ENCODE peak calls at places on chromosomes 11 and 22, in four cellular contexts. Q is A549, R is K562, H is H1. F is an unnamed sample.

GRCh38 chr22:47172771-47173534 is 410.5 kb downstream of the TBC1D22A start:
- DNase-seq in Q (no peak), R (no peak), H (no peak), F (no peak)

GRCh38 chr11:109956124-109956793 is 136.9 kb upstream of the ZC3H12C start:
- DNase-seq in Q (no peak), R (no peak), H (no peak), F (peak)

GRCh38 chr11:520428-521178 is 13.6 kb upstream of the RNH1 start:
- DNase-seq in Q (no peak), R (no peak), H (no peak), F (no peak)

GRCh38 chr22:22085702-22086500 is 103.3 kb upstream of the TOP3B start:
- DNase-seq in Q (no peak), R (peak), H (no peak), F (no peak)

GRCh38 chr11:16049611-16050010 is 306.7 kb downstream of the SOX6 start:
- DNase-seq in Q (no peak), R (no peak), H (peak), F (no peak)

GRCh38 chr11:114846040-114846791 is 167.9 kb downstream of the NXPE2 start:
- DNase-seq in Q (no peak), R (peak), H (no peak), F (no peak)

GRCh38 chr11:95132956-95133355 is 43.3 kb downstream of the ENDOD1 start:
- DNase-seq in Q (no peak), R (no peak), H (no peak), F (no peak)

GRCh38 chr22:39689421-39689820 is 118.9 kb downstream of the CACNA1I start:
- DNase-seq in Q (no peak), R (no peak), H (no peak), F (no peak)

GRCh38 chr11:95991101-95991500 is 67.2 kb upstream of the MTMR2 start:
- DNase-seq in Q (no peak), R (no peak), H (no peak), F (no peak)

GRCh38 chr11:129375731-129376657 is at the start of gene BARX2:
- DNase-seq in Q (no peak), R (no peak), H (no peak), F (no peak)

GRCh38 chr11:36672815-36673450 is 74.9 kb upstream of the RAG2 start:
- DNase-seq in Q (no peak), R (peak), H (no peak), F (no peak)

GRCh38 chr11:117836077-117836960 is 11.8 kb upstream of the FXYD2 start:
- DNase-seq in Q (no peak), R (no peak), H (no peak), F (no peak)

GRCh38 chr11:112659185-112659584 is 302.0 kb upstream of the NCAM1 start:
- DNase-seq in Q (no peak), R (no peak), H (no peak), F (no peak)

GRCh38 chr11:33147559-33147958 is 13.7 kb downstream of the CSTF3 start:
- DNase-seq in Q (no peak), R (no peak), H (no peak), F (no peak)

GRCh38 chr11:43870981-43871550 is 9.6 kb upstream of the ALKBH3 start:
- DNase-seq in Q (no peak), R (no peak), H (no peak), F (no peak)

GRCh38 chr11:30006876-30007275 is 10.0 kb downstream of the KCNA4 start:
- DNase-seq in Q (no peak), R (no peak), H (no peak), F (no peak)

GRCh38 chr11:124879999-124880611 is 14.9 kb downstream of the ROBO3 start:
- DNase-seq in Q (no peak), R (no peak), H (no peak), F (no peak)

GRCh38 chr22:31173386-31174145 is 13.6 kb downstream of the RNF185 start:
- DNase-seq in Q (peak), R (no peak), H (no peak), F (no peak)

GRCh38 chr11:65611028-65611757 is 2.8 kb downstream of the MAP3K11 start:
- DNase-seq in Q (no peak), R (no peak), H (no peak), F (no peak)

GRCh38 chr11:104898685-104899013 is 389 bp upstream of the CASP12 start:
- DNase-seq in Q (no peak), R (no peak), H (no peak), F (no peak)

GRCh38 chr11:24567380-24567779 is 70.5 kb downstream of the LUZP2 start:
- DNase-seq in Q (no peak), R (no peak), H (no peak), F (no peak)

GRCh38 chr22:47370448-47371262 is 608.2 kb downstream of the TBC1D22A start:
- DNase-seq in Q (no peak), R (no peak), H (no peak), F (no peak)

GRCh38 chr11:128929468-128929867 is 13.2 kb downstream of the TP53AIP1 start:
- DNase-seq in Q (no peak), R (no peak), H (no peak), F (no peak)

GRCh38 chr11:110374921-110375320 is 54.8 kb upstream of the FDX1 start:
- DNase-seq in Q (no peak), R (no peak), H (no peak), F (no peak)

GRCh38 chr11:32899423-32899822 is 6.8 kb downstream of the QSER1 start:
- DNase-seq in Q (no peak), R (no peak), H (no peak), F (no peak)

GRCh38 chr11:57903441-57904123 is 120.1 kb upstream of the OR9Q1 start:
- DNase-seq in Q (peak), R (peak), H (no peak), F (no peak)

GRCh38 chr11:210122-210802 is 2.8 kb downstream of the RIC8A start:
- DNase-seq in Q (peak), R (no peak), H (no peak), F (no peak)

GRCh38 chr11:129374993-129375721 is 491 bp upstream of the BARX2 start:
- DNase-seq in Q (peak), R (no peak), H (no peak), F (no peak)

GRCh38 chr11:75244052-75244814 is 3.7 kb downstream of the TPBGL start:
- DNase-seq in Q (no peak), R (no peak), H (no peak), F (no peak)

GRCh38 chr11:3130269-3131071 is 34.6 kb downstream of the OSBPL5 start:
- DNase-seq in Q (no peak), R (no peak), H (no peak), F (no peak)

GRCh38 chr11:43404836-43405479 is 46.2 kb downstream of the TTC17 start:
- DNase-seq in Q (no peak), R (no peak), H (no peak), F (no peak)

GRCh38 chr22:21951931-21952465 is 650 bp downstream of the PPM1F start:
- DNase-seq in Q (no peak), R (peak), H (no peak), F (no peak)

GRCh38 chr22:28810839-28811491 is 10.6 kb upstream of the XBP1 start:
- DNase-seq in Q (no peak), R (no peak), H (no peak), F (no peak)

GRCh38 chr11:68326334-68327215 is 14.2 kb downstream of the LRP5 start:
- DNase-seq in Q (no peak), R (no peak), H (no peak), F (no peak)

GRCh38 chr11:47415949-47416472 is 7.6 kb downstream of the SLC39A13 start:
- DNase-seq in Q (peak), R (peak), H (no peak), F (no peak)

GRCh38 chr11:73463359-73463758 is 87.2 kb downstream of the RELT start:
- DNase-seq in Q (no peak), R (no peak), H (no peak), F (no peak)

GRCh38 chr11:12842933-12843636 is 166.0 kb upstream of the RASSF10 start:
- DNase-seq in Q (no peak), R (peak), H (no peak), F (no peak)

DNA sequence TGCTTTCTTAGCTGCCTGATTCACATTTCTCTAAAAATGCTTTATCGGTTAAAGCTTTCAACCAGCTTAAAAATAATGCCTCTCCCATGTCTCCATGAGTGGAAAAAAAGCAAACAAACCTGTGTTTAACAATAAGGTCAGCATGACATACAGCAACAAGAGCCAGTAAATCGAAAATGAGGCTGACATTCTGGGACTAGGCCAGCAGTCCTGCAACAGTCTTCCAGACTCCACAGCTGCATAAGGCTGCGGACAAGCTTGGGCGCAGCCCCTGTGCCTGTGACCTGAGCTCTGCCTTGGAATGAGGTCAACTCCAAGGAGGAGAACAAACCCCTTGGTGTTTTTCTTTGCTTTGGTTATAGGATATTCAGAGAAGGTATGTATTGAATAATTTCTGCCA is 95.5 kb downstream of the PGR start:
- DNase-seq in Q (no peak), R (no peak), H (no peak), F (no peak)
- TF ChIP-seq CHD2 in Q (no peak), R (no peak), H (no peak), F (no peak)

GRCh38 chr11:10181811-10182210 is 112.2 kb downstream of the SBF2 start:
- DNase-seq in Q (peak), R (no peak), H (no peak), F (no peak)
- TF ChIP-seq CHD2 in Q (no peak), R (no peak), H (no peak), F (no peak)

DNA sequence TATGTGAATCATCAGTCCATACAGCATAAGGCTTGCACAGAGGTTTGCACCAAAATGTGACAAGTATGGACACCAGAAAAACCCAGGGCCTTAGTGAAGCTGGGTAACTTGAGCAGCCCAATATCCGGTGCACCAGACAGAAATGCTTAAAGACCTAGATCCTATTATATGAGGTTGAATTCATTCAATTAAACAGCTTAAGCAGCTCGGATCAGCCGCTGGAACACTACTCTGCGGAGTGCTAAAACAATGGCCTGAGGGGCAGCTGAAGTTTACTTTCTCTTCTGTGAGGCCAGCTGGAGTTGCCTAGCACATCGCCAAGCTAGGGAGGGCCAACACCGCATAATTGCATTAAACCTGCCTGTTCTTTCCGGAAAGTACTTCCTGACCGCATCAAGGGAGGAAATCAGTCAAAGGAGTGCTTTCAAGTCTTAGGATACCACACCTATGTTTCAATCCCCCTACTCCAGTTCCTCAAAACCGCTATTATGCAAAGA is 17.0 kb upstream of the FAM181B start:
- DNase-seq in Q (no peak), R (no peak), H (no peak), F (no peak)
- TF ChIP-seq CHD2 in Q (no peak), R (no peak), H (no peak), F (no peak)

DNA sequence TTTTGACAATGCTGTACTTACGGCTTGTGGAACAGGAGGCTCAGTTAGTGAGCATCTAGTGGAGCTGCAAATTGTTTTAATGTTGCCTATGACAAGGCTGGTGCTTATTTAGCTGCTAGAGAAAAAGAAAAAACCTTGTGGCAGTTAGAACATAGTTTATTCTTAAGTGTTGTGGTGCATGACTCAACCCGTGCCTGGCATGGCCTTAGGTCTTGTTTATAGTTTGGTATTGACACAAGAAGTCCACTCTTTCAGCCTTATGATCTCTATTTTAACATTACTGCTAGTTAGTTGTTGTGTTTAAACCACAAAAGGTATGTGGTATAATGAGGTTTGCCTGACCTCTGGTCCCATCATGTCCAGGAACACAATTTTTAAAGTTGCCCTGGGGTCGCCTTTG is 744.6 kb downstream of the FAM181B start:
- DNase-seq in Q (no peak), R (no peak), H (no peak), F (no peak)
- TF ChIP-seq CHD2 in Q (no peak), R (no peak), H (no peak), F (no peak)

GRCh38 chr11:106581399-106581798 is 436.9 kb downstream of the GUCY1A2 start:
- DNase-seq in Q (no peak), R (no peak), H (no peak), F (no peak)

DNA sequence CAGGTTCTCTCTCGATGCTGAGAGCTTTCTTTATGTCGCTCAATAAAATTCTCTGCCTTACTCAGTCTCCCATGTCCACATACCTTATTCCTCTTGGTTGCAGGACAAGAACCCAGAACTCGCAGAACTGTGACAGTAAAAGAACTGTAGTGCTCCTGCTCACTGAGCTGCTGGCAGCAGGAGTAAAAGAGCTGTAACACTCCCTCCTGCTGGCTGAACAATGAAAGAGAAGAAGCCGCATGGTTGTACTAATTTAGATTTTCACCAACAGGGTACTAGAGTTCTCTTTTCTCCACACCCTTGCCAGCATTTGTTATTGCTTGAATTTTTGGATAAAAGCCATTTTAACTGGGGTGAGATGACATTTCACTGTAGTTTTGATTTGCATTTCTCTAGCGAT is 433.2 kb downstream of the GUCY1A2 start:
- DNase-seq in Q (no peak), R (no peak), H (peak), F (no peak)
- TF ChIP-seq CHD2 in Q (no peak), R (no peak), H (no peak), F (no peak)

GRCh38 chr22:50625568-50626313 is 2.2 kb downstream of the ARSA start:
- DNase-seq in Q (no peak), R (no peak), H (no peak), F (no peak)
- TF ChIP-seq CHD2 in Q (no peak), R (no peak), H (no peak), F (no peak)

DNA sequence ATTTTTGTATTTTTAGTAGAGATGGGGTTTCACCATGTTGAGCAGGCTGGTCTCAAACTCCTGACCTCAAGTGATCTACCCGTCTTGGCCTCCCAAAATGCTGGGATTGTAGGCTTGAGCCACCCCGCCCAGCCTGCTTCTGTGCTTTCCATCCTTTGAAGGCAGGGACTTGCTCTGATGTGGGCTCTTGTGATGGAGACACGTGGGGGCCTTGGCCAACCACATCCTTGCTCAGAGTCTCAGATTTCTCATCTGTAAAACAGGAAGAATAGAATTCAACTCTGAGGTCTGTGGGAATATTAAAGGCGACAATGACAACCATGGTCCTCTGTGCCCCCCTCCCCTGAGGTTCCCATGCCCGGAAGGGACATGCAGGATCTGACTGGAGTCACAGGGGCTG is 3.8 kb upstream of the GGA1 start:
- DNase-seq in Q (no peak), R (no peak), H (no peak), F (no peak)
- TF ChIP-seq CHD2 in Q (no peak), R (no peak), H (no peak), F (no peak)

DNA sequence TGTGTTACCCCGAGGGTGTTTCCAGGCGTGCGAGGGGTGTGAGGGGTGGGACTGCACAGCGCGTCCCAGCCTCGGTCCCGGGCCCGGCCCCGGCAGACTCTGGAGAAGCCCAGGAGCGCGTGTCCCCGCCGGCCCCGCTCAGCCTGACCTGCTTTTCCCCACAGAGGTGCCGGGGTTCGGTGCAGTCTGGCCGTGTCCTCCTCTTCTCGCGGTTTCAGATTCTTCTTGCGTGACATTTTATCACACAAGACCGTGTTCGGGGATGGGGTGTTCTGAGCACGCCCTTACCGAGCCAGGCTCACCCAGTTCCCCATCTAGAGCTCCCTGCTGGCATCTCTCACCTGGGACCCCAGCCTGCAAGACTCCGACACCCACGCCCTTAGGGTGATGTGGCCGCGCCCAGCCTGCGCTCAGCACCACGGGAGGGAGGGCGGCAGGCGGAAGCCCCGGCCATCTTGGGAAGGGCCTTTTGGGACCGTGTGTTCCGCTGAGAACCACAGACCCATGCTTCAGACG is 775.6 kb downstream of the BRD1 start:
- DNase-seq in Q (no peak), R (peak), H (no peak), F (no peak)
- TF ChIP-seq CHD2 in Q (no peak), R (no peak), H (no peak), F (no peak)